ENCODE peak calls at places on chromosomes 3 and 15, in eight cellular contexts. E is tibial nerve; Y is cardiac muscle cell; N is activated naive CD4-positive, alpha-beta T cell treated with anti-CD3 and anti-CD28 coated beads, Interleukin-2, amount 10 ng/mL, durations not matched to agents 7 days and 5 days; O is stimulated activated CD8-positive, alpha-beta memory T cell treated with anti-CD3 and anti-CD28 coated beads, Interleukin-15, amount 100 ng/mL, for 4 hours; J is NCI-H1694 treated with DMSO at 0.1 percent for 48 hours; B is AG08395; M is NAMALWA. U is an unnamed sample.

GRCh38 chr15:51281368-51281967 is 56.9 kb downstream of the CYP19A1 start:
- DNase-seq in E (peak; percentile 67), Y (peak; percentile 76), N (peak; percentile 41), O (no peak), J (peak; percentile 8), B (peak; percentile 71), M (peak; percentile 17), U (peak; percentile 65)

GRCh38 chr3:195003006-195003892 is 267.7 kb downstream of the XXYLT1 start:
- DNase-seq in E (peak; percentile 68), Y (no peak), N (no peak), O (no peak), J (no peak), B (no peak), M (peak; percentile 19), U (no peak)

GRCh38 chr3:107117922-107118576 is 259.2 kb upstream of the CCDC54 start:
- DNase-seq in E (peak; percentile 50), Y (peak; percentile 70), N (no peak), O (no peak), J (peak; percentile 84), B (peak; percentile 80), M (peak; percentile 72), U (peak; percentile 55)

GRCh38 chr15:54559405-54560064 is 581.3 kb downstream of the UNC13C start:
- DNase-seq in E (peak; percentile 35), Y (no peak), N (no peak), O (no peak), J (no peak), B (no peak), M (no peak), U (peak; percentile 35)

GRCh38 chr3:182784542-182784941 is 8.8 kb upstream of the ATP11B start:
- DNase-seq in E (no peak), Y (no peak), N (no peak), O (no peak), J (no peak), B (no peak), M (no peak), U (no peak)

GRCh38 chr3:30743641-30744317 is 137.4 kb downstream of the TGFBR2 start:
- DNase-seq in E (no peak), Y (peak; percentile 52), N (no peak), O (no peak), J (no peak), B (no peak), M (no peak), U (no peak)

GRCh38 chr15:51864408-51865056 is 35.1 kb downstream of the TMOD3 start:
- DNase-seq in E (no peak), Y (no peak), N (no peak), O (no peak), J (no peak), B (no peak), M (no peak), U (no peak)

GRCh38 chr3:4600526-4600925 is 107.4 kb downstream of the ITPR1 start:
- DNase-seq in E (no peak), Y (no peak), N (no peak), O (no peak), J (no peak), B (no peak), M (no peak), U (no peak)

GRCh38 chr3:94909726-94910125 is 846.9 kb downstream of the NSUN3 start:
- DNase-seq in E (no peak), Y (no peak), N (no peak), O (no peak), J (no peak), B (no peak), M (no peak), U (no peak)

GRCh38 chr3:21508244-21508643 is 242.8 kb downstream of the ZNF385D start:
- DNase-seq in E (no peak), Y (no peak), N (no peak), O (no peak), J (no peak), B (no peak), M (no peak), U (no peak)

GRCh38 chr15:33671456-33671855 is 296.8 kb upstream of the CHRM5 start:
- DNase-seq in E (no peak), Y (no peak), N (no peak), O (no peak), J (no peak), B (no peak), M (peak; percentile 33), U (peak; percentile 79)

GRCh38 chr15:60580650-60581415 is 101.9 kb upstream of the ICE2 start:
- DNase-seq in E (no peak), Y (no peak), N (peak; percentile 65), O (no peak), J (no peak), B (no peak), M (no peak), U (peak; percentile 78)

GRCh38 chr15:69034352-69034751 is 19.9 kb downstream of the NOX5 start:
- DNase-seq in E (no peak), Y (no peak), N (no peak), O (no peak), J (no peak), B (peak; percentile 87), M (no peak), U (no peak)

GRCh38 chr3:185253645-185254410 is at the start of gene EHHADH:
- DNase-seq in E (peak; percentile 32), Y (peak; percentile 73), N (peak; percentile 66), O (peak; percentile 23), J (no peak), B (peak; percentile 89), M (no peak), U (peak; percentile 74)

GRCh38 chr15:95591886-95592285 is 738.6 kb upstream of the NR2F2 start:
- DNase-seq in E (no peak), Y (no peak), N (no peak), O (no peak), J (no peak), B (no peak), M (no peak), U (no peak)

GRCh38 chr3:42254566-42254965 is 11.4 kb downstream of the CCK start:
- DNase-seq in E (no peak), Y (no peak), N (no peak), O (no peak), J (no peak), B (peak; percentile 21), M (no peak), U (no peak)

GRCh38 chr3:154364849-154365248 is 40.6 kb upstream of the DHX36 start:
- DNase-seq in E (no peak), Y (no peak), N (no peak), O (no peak), J (no peak), B (no peak), M (no peak), U (no peak)

GRCh38 chr15:29398907-29399306 is 129.3 kb upstream of the NSMCE3 start:
- DNase-seq in E (no peak), Y (no peak), N (no peak), O (no peak), J (no peak), B (no peak), M (no peak), U (no peak)

GRCh38 chr3:114370537-114371174 is 76.8 kb downstream of the TIGIT start:
- DNase-seq in E (no peak), Y (no peak), N (no peak), O (no peak), J (no peak), B (no peak), M (no peak), U (no peak)

GRCh38 chr15:77577350-77577749 is 55.4 kb downstream of the LINGO1 start:
- DNase-seq in E (no peak), Y (no peak), N (no peak), O (no peak), J (no peak), B (peak; percentile 22), M (no peak), U (no peak)

GRCh38 chr15:44666208-44667038 is 3.0 kb upstream of the SPG11 start:
- DNase-seq in E (no peak), Y (no peak), N (no peak), O (no peak), J (no peak), B (no peak), M (peak; percentile 54), U (peak; percentile 61)

GRCh38 chr15:58357529-58358476 is 74.0 kb upstream of the LIPC start:
- DNase-seq in E (no peak), Y (no peak), N (peak; percentile 56), O (no peak), J (no peak), B (no peak), M (no peak), U (peak; percentile 11)